ENCODE peak calls at places on chromosomes 4 and X, in five cellular contexts. One of them, this sample, is unnamed.

GRCh38 chr4:127618427-127618826 is 14.3 kb upstream of the INTU start:
- DNase-seq in fibroblast of villous mesenchyme: no peak
- DNase-seq in HFF-Myc: no peak
- DNase-seq in astrocyte of the spinal cord: no peak
- DNase-seq in uterus: no peak
- DNase-seq in this sample: no peak

GRCh38 chrX:11754958-11755645 is 2.9 kb upstream of the MSL3 start:
- DNase-seq in astrocyte of the spinal cord: no peak
- DNase-seq in uterus: no peak
- DNase-seq in HFF-Myc: no peak
- DNase-seq in fibroblast of villous mesenchyme: no peak
- DNase-seq in this sample: no peak

GRCh38 chr4:147596976-147597375 is 20.2 kb upstream of the TMEM184C start:
- DNase-seq in astrocyte of the spinal cord: peak; percentile 85
- DNase-seq in fibroblast of villous mesenchyme: peak; percentile 66
- DNase-seq in uterus: no peak
- DNase-seq in HFF-Myc: peak; percentile 85
- DNase-seq in this sample: peak; percentile 78

GRCh38 chr4:113644398-113644797 is 117.1 kb downstream of the CAMK2D start:
- DNase-seq in fibroblast of villous mesenchyme: no peak
- DNase-seq in HFF-Myc: no peak
- DNase-seq in uterus: no peak
- DNase-seq in astrocyte of the spinal cord: no peak
- DNase-seq in this sample: no peak

GRCh38 chr4:61543976-61544375 is 343.9 kb downstream of the ADGRL3 start:
- DNase-seq in uterus: no peak
- DNase-seq in HFF-Myc: no peak
- DNase-seq in fibroblast of villous mesenchyme: no peak
- DNase-seq in astrocyte of the spinal cord: no peak
- DNase-seq in this sample: peak; percentile 14

GRCh38 chr4:130361616-130362015 is 1265.7 kb downstream of the C4orf33 start:
- DNase-seq in astrocyte of the spinal cord: no peak
- DNase-seq in fibroblast of villous mesenchyme: no peak
- DNase-seq in HFF-Myc: no peak
- DNase-seq in uterus: no peak
- DNase-seq in this sample: no peak

GRCh38 chrX:22109442-22109841 is 77.3 kb downstream of the PHEX start:
- DNase-seq in HFF-Myc: no peak
- DNase-seq in uterus: no peak
- DNase-seq in fibroblast of villous mesenchyme: no peak
- DNase-seq in astrocyte of the spinal cord: peak; percentile 20
- DNase-seq in this sample: no peak

GRCh38 chr4:65999518-65999871 is 329.2 kb upstream of the EPHA5 start:
- DNase-seq in fibroblast of villous mesenchyme: peak; percentile 9
- DNase-seq in astrocyte of the spinal cord: no peak
- DNase-seq in uterus: no peak
- DNase-seq in HFF-Myc: no peak
- DNase-seq in this sample: no peak

GRCh38 chr4:128517739-128518510 is 230.3 kb upstream of the PGRMC2 start:
- DNase-seq in astrocyte of the spinal cord: peak; percentile 98
- DNase-seq in HFF-Myc: peak; percentile 96
- DNase-seq in fibroblast of villous mesenchyme: peak; percentile 99
- DNase-seq in uterus: peak; percentile 64
- DNase-seq in this sample: peak; percentile 96

GRCh38 chrX:12403474-12404082 is 265.3 kb downstream of the FRMPD4 start:
- DNase-seq in uterus: no peak
- DNase-seq in astrocyte of the spinal cord: peak; percentile 5
- DNase-seq in HFF-Myc: no peak
- DNase-seq in fibroblast of villous mesenchyme: no peak
- DNase-seq in this sample: peak; percentile 52

GRCh38 chr4:139278956-139279722 is 886 bp downstream of the MGARP start:
- DNase-seq in fibroblast of villous mesenchyme: peak; percentile 28
- DNase-seq in uterus: no peak
- DNase-seq in HFF-Myc: no peak
- DNase-seq in astrocyte of the spinal cord: peak; percentile 15
- DNase-seq in this sample: no peak

GRCh38 chr4:24686866-24687672 is 102.7 kb upstream of the DHX15 start:
- DNase-seq in fibroblast of villous mesenchyme: peak; percentile 12
- DNase-seq in HFF-Myc: no peak
- DNase-seq in uterus: no peak
- DNase-seq in astrocyte of the spinal cord: no peak
- DNase-seq in this sample: no peak
- TF ChIP-seq CTCF in fibroblast of villous mesenchyme: peak; percentile 67
- TF ChIP-seq CTCF in HFF-Myc: peak; percentile 63
- TF ChIP-seq CTCF in uterus: no peak
- TF ChIP-seq CTCF in astrocyte of the spinal cord: peak; percentile 54
- TF ChIP-seq CTCF in this sample: peak; percentile 42

GRCh38 chr4:84952776-84953175 is 13.7 kb downstream of the WDFY3 start:
- DNase-seq in uterus: no peak
- DNase-seq in fibroblast of villous mesenchyme: no peak
- DNase-seq in HFF-Myc: no peak
- DNase-seq in astrocyte of the spinal cord: no peak
- DNase-seq in this sample: no peak

GRCh38 chr4:84957509-84958420 is 8.7 kb downstream of the WDFY3 start:
- DNase-seq in astrocyte of the spinal cord: no peak
- DNase-seq in uterus: no peak
- DNase-seq in fibroblast of villous mesenchyme: no peak
- DNase-seq in HFF-Myc: no peak
- DNase-seq in this sample: no peak

GRCh38 chr4:84958434-84958833 is 8.1 kb downstream of the WDFY3 start:
- DNase-seq in astrocyte of the spinal cord: no peak
- DNase-seq in uterus: no peak
- DNase-seq in fibroblast of villous mesenchyme: no peak
- DNase-seq in HFF-Myc: no peak
- DNase-seq in this sample: no peak

GRCh38 chr4:84955168-84955567 is 11.3 kb downstream of the WDFY3 start:
- DNase-seq in fibroblast of villous mesenchyme: no peak
- DNase-seq in uterus: no peak
- DNase-seq in HFF-Myc: no peak
- DNase-seq in astrocyte of the spinal cord: no peak
- DNase-seq in this sample: no peak

DNA sequence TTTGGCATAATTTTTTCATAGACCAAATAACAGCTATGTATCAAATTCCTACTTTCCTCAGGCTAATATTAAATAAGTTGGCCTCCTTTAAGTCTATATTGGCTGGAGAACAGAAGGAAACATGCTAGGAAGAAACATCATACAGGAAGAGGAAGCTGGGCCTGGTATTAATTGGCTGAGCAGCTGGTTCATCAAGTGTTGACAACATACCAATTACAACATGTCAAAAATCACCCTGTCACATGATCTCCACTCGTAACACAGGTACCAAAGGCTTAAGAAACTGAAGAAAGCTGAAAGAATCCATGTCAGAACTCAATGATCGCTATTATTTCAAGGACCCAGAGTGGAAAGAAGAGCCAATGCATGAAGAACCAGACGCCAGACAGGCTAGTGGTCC is 10.5 kb downstream of the WDFY3 start:
- DNase-seq in astrocyte of the spinal cord: no peak
- DNase-seq in fibroblast of villous mesenchyme: no peak
- DNase-seq in HFF-Myc: no peak
- DNase-seq in uterus: no peak
- DNase-seq in this sample: no peak
- H3K4me3 ChIP-seq in astrocyte of the spinal cord: no peak overlapping the region
- H3K4me3 ChIP-seq in fibroblast of villous mesenchyme: no peak overlapping the region
- H3K4me3 ChIP-seq in HFF-Myc: no peak overlapping the region
- H3K4me3 ChIP-seq in uterus: no peak overlapping the region
- H3K4me3 ChIP-seq in this sample: no peak overlapping the region

DNA sequence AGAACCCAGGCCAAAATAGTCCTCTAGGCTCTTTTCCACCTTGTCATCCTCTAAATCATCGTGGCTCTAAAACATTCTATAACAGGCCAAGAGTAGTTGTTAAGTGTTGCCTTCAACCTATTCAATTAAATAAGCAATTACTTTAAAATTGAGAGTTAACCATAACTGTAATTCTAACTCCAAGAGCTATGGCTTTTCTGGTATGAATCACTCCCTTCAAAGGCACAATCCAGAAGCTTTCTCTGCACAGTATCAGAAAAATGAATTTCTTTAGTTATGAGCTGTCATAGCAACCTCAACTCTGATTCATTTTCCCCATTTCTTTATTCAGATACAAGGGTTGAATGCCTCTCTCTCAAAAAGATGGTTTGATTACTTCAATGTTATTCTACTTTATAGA is 21.7 kb downstream of the INPP4B start:
- DNase-seq in HFF-Myc: no peak
- DNase-seq in fibroblast of villous mesenchyme: no peak
- DNase-seq in astrocyte of the spinal cord: peak; percentile 7
- DNase-seq in uterus: no peak
- DNase-seq in this sample: peak; percentile 57
- TF ChIP-seq CTCF in HFF-Myc: no peak
- TF ChIP-seq CTCF in fibroblast of villous mesenchyme: no peak
- TF ChIP-seq CTCF in astrocyte of the spinal cord: no peak
- TF ChIP-seq CTCF in uterus: no peak
- TF ChIP-seq CTCF in this sample: no peak

DNA sequence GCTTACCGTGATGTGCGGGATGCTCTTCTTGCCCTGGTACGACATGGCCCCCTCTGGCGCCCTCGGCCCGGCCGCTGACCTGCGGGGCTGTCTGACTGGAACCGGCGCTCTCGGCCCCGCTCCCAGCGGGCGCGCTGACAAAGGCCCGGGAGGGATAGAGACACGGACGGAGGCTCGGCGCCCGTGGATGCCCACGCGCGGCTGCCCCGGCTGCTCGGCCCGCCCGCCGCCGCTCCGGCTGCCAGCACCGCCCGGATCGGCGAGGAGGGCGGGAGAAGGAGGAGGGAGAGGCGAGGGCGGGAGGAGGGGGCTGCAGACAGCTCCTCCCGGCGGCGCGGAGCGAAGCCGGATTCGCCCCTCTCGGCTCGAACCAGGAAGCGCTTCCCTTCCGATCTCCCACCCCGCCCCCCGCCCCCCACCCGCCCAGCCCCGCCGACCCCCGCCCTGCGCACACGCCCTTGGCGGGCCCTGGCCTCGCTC is 4.6 kb downstream of the CRMP1 start:
- DNase-seq in uterus: no peak
- DNase-seq in fibroblast of villous mesenchyme: no peak
- DNase-seq in astrocyte of the spinal cord: no peak
- DNase-seq in HFF-Myc: no peak
- DNase-seq in this sample: no peak
- H3K4me3 ChIP-seq in uterus: peak overlapping the region; percentile 54
- H3K4me3 ChIP-seq in fibroblast of villous mesenchyme: no peak overlapping the region
- H3K4me3 ChIP-seq in astrocyte of the spinal cord: peak overlapping the region; percentile 18
- H3K4me3 ChIP-seq in HFF-Myc: no peak overlapping the region
- H3K4me3 ChIP-seq in this sample: no peak overlapping the region

GRCh38 chrX:150360331-150360730 is 2.8 kb upstream of the MAMLD1 start:
- DNase-seq in astrocyte of the spinal cord: no peak
- DNase-seq in uterus: no peak
- DNase-seq in fibroblast of villous mesenchyme: no peak
- DNase-seq in HFF-Myc: no peak
- DNase-seq in this sample: no peak

GRCh38 chrX:150363561-150364346 is 637 bp downstream of the MAMLD1 start:
- DNase-seq in uterus: peak; percentile 27
- DNase-seq in HFF-Myc: no peak
- DNase-seq in fibroblast of villous mesenchyme: no peak
- DNase-seq in astrocyte of the spinal cord: peak; percentile 32
- DNase-seq in this sample: peak; percentile 49

GRCh38 chrX:150362599-150363481 is at the start of gene MAMLD1:
- DNase-seq in astrocyte of the spinal cord: peak; percentile 83
- DNase-seq in HFF-Myc: no peak
- DNase-seq in fibroblast of villous mesenchyme: peak; percentile 81
- DNase-seq in uterus: peak; percentile 68
- DNase-seq in this sample: peak; percentile 76

GRCh38 chrX:150361777-150362351 is 1.3 kb upstream of the MAMLD1 start:
- DNase-seq in astrocyte of the spinal cord: no peak
- DNase-seq in HFF-Myc: no peak
- DNase-seq in fibroblast of villous mesenchyme: no peak
- DNase-seq in uterus: no peak
- DNase-seq in this sample: no peak

DNA sequence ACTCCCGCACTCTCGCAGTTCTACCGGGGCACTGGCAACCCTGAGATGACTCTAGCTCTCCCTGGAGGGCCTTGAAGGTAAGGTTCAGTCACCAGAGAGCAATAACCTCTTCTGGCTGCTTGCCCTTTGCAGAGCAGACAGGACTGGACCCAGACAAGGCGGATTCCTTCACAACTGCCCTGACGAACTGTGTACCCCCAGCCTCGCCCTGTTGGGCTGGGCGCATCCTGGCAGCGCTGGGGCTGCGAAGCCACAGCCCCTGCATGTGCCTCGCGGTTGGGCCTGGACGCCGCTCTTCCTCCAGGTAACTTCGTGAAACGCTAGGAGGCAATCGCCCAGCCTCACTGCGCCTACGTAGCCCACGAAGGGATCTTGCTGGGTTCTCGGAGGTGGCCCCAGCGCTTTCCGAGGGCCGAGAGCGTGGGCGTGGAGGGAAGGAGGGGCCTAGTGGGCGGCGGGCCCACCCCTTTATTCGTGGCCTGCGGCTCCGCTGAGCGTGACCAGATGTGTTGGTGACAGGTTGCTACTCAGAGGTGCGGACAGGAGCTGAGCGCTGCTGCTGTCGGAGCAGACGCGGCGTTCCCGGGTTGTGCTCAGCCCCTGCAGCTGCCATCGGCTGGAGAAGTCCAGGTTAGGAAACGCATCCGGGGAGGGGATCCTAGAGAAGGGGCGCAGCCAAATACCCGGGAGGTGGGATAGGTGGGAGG is 1.9 kb upstream of the MAMLD1 start:
- DNase-seq in astrocyte of the spinal cord: no peak
- DNase-seq in uterus: no peak
- DNase-seq in fibroblast of villous mesenchyme: no peak
- DNase-seq in HFF-Myc: no peak
- DNase-seq in this sample: no peak
- TF ChIP-seq CTCF in astrocyte of the spinal cord: peak; percentile 15
- TF ChIP-seq CTCF in uterus: no peak
- TF ChIP-seq CTCF in fibroblast of villous mesenchyme: no peak
- TF ChIP-seq CTCF in HFF-Myc: no peak
- TF ChIP-seq CTCF in this sample: no peak

DNA sequence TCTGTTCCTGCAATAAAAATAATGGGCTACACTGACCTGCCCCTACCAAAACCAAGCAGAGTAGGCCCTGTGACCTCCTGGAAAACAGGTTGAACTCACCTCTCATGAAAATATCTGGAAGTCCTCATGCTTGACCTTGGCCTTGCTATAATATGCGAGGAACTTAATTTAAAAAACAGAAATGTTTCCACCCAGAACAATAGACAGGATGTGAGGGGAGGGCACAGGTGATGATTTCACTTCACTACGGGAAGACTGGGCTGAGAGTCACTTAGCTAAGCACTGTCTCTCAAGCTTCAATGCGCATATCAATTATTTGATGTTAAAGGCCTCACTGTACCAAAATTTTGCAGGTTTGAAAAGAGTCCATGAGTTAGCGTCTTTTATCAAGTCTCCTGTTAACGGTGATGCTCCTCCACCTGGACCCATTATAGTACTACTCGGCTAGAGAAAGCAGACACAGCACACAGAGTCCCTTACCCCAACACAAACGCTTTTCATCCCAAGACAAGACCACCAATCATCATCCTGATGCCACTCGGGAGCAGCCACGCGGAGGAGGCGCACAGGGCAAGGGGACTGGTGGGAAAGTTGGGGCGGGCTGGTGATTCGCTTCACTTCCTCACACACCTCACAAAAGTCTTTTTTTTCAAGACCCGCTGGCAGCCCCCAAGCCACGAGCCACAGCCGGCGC is 25.9 kb downstream of the ZNF721 start:
- DNase-seq in uterus: no peak
- DNase-seq in astrocyte of the spinal cord: peak; percentile 6
- DNase-seq in fibroblast of villous mesenchyme: peak; percentile 28
- DNase-seq in HFF-Myc: no peak
- DNase-seq in this sample: peak; percentile 1
- H3K4me3 ChIP-seq in uterus: peak overlapping the region; percentile 94
- H3K4me3 ChIP-seq in astrocyte of the spinal cord: peak overlapping the region; percentile 83
- H3K4me3 ChIP-seq in fibroblast of villous mesenchyme: peak overlapping the region; percentile 93
- H3K4me3 ChIP-seq in HFF-Myc: peak overlapping the region; percentile 71
- H3K4me3 ChIP-seq in this sample: peak overlapping the region; percentile 97